ENCODE peak calls at places on chromosomes 12 and 14, in six cellular contexts. One of them, this sample, is unnamed.

GRCh38 chr14:38944691-38945090 is 158.3 kb downstream of the SEC23A start:
- DNase-seq in effector memory CD4-positive, alpha-beta T cell: no peak
- DNase-seq in stomach: no peak
- DNase-seq in ovary: no peak
- DNase-seq in naive thymus-derived CD4-positive, alpha-beta T cell: no peak
- DNase-seq in endodermal cell: no peak
- DNase-seq in this sample: no peak

GRCh38 chr12:10212623-10213131 is at the start of gene GABARAPL1:
- DNase-seq in effector memory CD4-positive, alpha-beta T cell: peak; percentile 71
- DNase-seq in stomach: peak; percentile 87
- DNase-seq in ovary: peak; percentile 94
- DNase-seq in naive thymus-derived CD4-positive, alpha-beta T cell: peak; percentile 80
- DNase-seq in endodermal cell: peak; percentile 95
- DNase-seq in this sample: peak; percentile 94

GRCh38 chr14:94542111-94542810 is 19.0 kb upstream of the SERPINA4 start:
- DNase-seq in effector memory CD4-positive, alpha-beta T cell: no peak
- DNase-seq in stomach: no peak
- DNase-seq in ovary: no peak
- DNase-seq in naive thymus-derived CD4-positive, alpha-beta T cell: no peak
- DNase-seq in endodermal cell: no peak
- DNase-seq in this sample: no peak

GRCh38 chr12:65879878-65880277 is 55.6 kb downstream of the HMGA2 start:
- DNase-seq in effector memory CD4-positive, alpha-beta T cell: no peak
- DNase-seq in stomach: no peak
- DNase-seq in ovary: no peak
- DNase-seq in naive thymus-derived CD4-positive, alpha-beta T cell: no peak
- DNase-seq in endodermal cell: no peak
- DNase-seq in this sample: no peak

GRCh38 chr14:24876996-24877395 is 173.0 kb downstream of the STXBP6 start:
- DNase-seq in effector memory CD4-positive, alpha-beta T cell: no peak
- DNase-seq in stomach: no peak
- DNase-seq in ovary: no peak
- DNase-seq in naive thymus-derived CD4-positive, alpha-beta T cell: no peak
- DNase-seq in endodermal cell: no peak
- DNase-seq in this sample: no peak

GRCh38 chr12:43812042-43812441 is 5.9 kb upstream of the TWF1 start:
- DNase-seq in effector memory CD4-positive, alpha-beta T cell: no peak
- DNase-seq in stomach: no peak
- DNase-seq in ovary: no peak
- DNase-seq in naive thymus-derived CD4-positive, alpha-beta T cell: no peak
- DNase-seq in endodermal cell: no peak
- DNase-seq in this sample: no peak

GRCh38 chr12:12327802-12328201 is 22.2 kb downstream of the MANSC1 start:
- DNase-seq in effector memory CD4-positive, alpha-beta T cell: no peak
- DNase-seq in stomach: no peak
- DNase-seq in ovary: no peak
- DNase-seq in naive thymus-derived CD4-positive, alpha-beta T cell: peak; percentile 64
- DNase-seq in endodermal cell: no peak
- DNase-seq in this sample: peak; percentile 66

GRCh38 chr12:31594681-31595080 is 3.7 kb upstream of the DENND5B start:
- DNase-seq in effector memory CD4-positive, alpha-beta T cell: no peak
- DNase-seq in stomach: no peak
- DNase-seq in ovary: no peak
- DNase-seq in naive thymus-derived CD4-positive, alpha-beta T cell: no peak
- DNase-seq in endodermal cell: no peak
- DNase-seq in this sample: no peak

GRCh38 chr12:57225680-57226190 is 3.8 kb upstream of the SHMT2 start:
- DNase-seq in effector memory CD4-positive, alpha-beta T cell: no peak
- DNase-seq in stomach: no peak
- DNase-seq in ovary: no peak
- DNase-seq in naive thymus-derived CD4-positive, alpha-beta T cell: no peak
- DNase-seq in endodermal cell: no peak
- DNase-seq in this sample: no peak

GRCh38 chr12:57229634-57230380 is at the start of gene SHMT2:
- DNase-seq in effector memory CD4-positive, alpha-beta T cell: peak; percentile 90
- DNase-seq in stomach: peak; percentile 96
- DNase-seq in ovary: peak; percentile 92
- DNase-seq in naive thymus-derived CD4-positive, alpha-beta T cell: peak; percentile 86
- DNase-seq in endodermal cell: peak; percentile 99
- DNase-seq in this sample: peak; percentile 98

GRCh38 chr12:57229041-57229633 is 374 bp upstream of the SHMT2 start:
- DNase-seq in effector memory CD4-positive, alpha-beta T cell: no peak
- DNase-seq in stomach: no peak
- DNase-seq in ovary: no peak
- DNase-seq in naive thymus-derived CD4-positive, alpha-beta T cell: no peak
- DNase-seq in endodermal cell: no peak
- DNase-seq in this sample: no peak

GRCh38 chr12:57226588-57227314 is 2.8 kb upstream of the SHMT2 start:
- DNase-seq in effector memory CD4-positive, alpha-beta T cell: no peak
- DNase-seq in stomach: no peak
- DNase-seq in ovary: no peak
- DNase-seq in naive thymus-derived CD4-positive, alpha-beta T cell: no peak
- DNase-seq in endodermal cell: peak; percentile 86
- DNase-seq in this sample: peak; percentile 91

DNA sequence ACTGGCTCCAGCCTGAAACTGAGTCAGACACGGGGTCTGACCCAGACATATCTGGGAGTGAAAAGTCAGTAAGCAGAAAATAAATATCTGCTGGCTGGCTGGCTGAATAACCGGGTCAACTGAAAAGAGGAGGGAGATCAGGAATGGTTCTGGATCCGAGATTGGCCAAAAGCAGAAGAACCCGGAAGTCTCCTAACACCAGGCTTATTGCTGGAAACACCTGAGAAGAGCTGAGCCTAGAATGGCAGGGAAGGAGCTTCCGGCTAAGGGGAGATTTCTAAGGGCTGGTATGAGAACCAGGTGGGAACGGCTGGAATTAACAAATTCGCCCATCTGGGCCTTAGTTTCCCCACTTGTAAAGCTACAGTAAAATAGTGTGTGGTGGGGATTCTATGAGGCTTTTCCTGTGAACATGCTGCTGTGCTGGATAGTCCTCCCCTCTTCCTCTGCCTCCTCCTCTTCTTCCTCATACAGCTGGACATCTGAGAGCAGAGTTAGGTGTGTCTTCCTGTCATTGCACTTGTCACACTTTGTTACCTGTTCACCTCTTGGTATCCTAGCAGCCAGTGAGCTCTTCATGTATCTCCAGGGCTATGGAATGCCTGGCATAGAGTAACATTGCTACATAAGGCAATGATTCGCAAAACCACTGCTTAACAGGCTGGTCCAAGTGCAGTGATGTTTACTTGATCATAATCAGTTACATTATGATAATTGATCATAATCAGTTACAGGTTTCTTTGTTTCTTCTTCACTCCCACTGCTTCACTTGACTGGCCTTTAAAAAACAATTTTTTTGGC is 2.0 kb upstream of the SHMT2 start:
- DNase-seq in effector memory CD4-positive, alpha-beta T cell: no peak
- DNase-seq in stomach: no peak
- DNase-seq in ovary: no peak
- DNase-seq in naive thymus-derived CD4-positive, alpha-beta T cell: no peak
- DNase-seq in endodermal cell: no peak
- DNase-seq in this sample: no peak
- H3K4me3 ChIP-seq in effector memory CD4-positive, alpha-beta T cell: no peak overlapping the region
- H3K4me3 ChIP-seq in stomach: no peak overlapping the region
- H3K4me3 ChIP-seq in ovary: no peak overlapping the region
- H3K4me3 ChIP-seq in naive thymus-derived CD4-positive, alpha-beta T cell: no peak overlapping the region
- H3K4me3 ChIP-seq in endodermal cell: peak overlapping the region; percentile 64
- H3K4me3 ChIP-seq in this sample: peak overlapping the region; percentile 48

DNA sequence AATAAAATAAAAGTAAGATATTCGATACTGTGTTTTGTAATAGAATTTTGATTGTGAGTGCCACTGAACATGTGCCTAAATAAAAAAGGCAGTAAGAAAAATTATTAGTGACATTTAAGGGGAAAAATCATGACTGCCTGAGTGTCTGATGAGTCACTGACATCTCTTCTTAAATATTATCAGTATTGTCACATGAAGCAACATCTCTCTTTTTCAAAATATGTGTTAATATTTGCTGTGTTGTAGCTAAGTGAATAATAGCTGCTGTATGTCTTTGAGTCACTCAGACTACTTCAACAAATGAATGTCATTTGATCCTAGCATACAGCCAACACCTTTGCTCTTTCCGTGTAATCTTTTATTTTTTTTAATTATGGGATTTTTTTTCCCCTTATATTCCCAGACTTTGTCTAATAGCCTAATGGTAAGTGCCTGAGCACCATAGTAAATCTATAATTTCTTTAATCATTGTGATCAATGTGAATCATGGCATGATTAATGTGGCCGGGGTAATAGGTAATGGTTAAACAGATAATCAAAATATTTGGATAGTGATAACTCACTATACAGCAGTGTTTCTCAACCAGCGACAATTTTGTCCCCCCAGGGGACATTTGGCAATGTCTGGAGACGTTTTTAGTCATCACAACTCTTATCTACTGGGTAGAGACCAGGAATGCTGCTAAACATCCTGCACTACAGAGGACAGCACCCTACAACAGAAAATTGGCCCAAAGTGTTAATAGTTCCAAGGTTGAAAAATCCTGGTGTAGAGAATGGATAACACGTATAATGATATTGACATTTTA is 11.7 kb upstream of the OTX2 start:
- DNase-seq in effector memory CD4-positive, alpha-beta T cell: no peak
- DNase-seq in stomach: no peak
- DNase-seq in ovary: no peak
- DNase-seq in naive thymus-derived CD4-positive, alpha-beta T cell: no peak
- DNase-seq in endodermal cell: no peak
- DNase-seq in this sample: no peak
- H3K27me3 ChIP-seq in effector memory CD4-positive, alpha-beta T cell: peaks cover 6% of the 10 kb centered on the region
- H3K27me3 ChIP-seq in stomach: peaks cover 65% of the 10 kb centered on the region
- H3K27me3 ChIP-seq in ovary: no peaks in the 10 kb centered on the region
- H3K27me3 ChIP-seq in naive thymus-derived CD4-positive, alpha-beta T cell: peaks cover 4% of the 10 kb centered on the region
- H3K27me3 ChIP-seq in endodermal cell: peaks cover 27% of the 10 kb centered on the region
- H3K27me3 ChIP-seq in this sample: peaks cover 37% of the 10 kb centered on the region

GRCh38 chr14:96205059-96205993 is 687 bp downstream of the BDKRB2 start:
- DNase-seq in effector memory CD4-positive, alpha-beta T cell: no peak
- DNase-seq in stomach: no peak
- DNase-seq in ovary: no peak
- DNase-seq in naive thymus-derived CD4-positive, alpha-beta T cell: no peak
- DNase-seq in endodermal cell: peak; percentile 69
- DNase-seq in this sample: peak; percentile 75

GRCh38 chr14:96206461-96206860 is 1.8 kb downstream of the BDKRB2 start:
- DNase-seq in effector memory CD4-positive, alpha-beta T cell: no peak
- DNase-seq in stomach: no peak
- DNase-seq in ovary: no peak
- DNase-seq in naive thymus-derived CD4-positive, alpha-beta T cell: no peak
- DNase-seq in endodermal cell: no peak
- DNase-seq in this sample: peak; percentile 43

GRCh38 chr14:96204151-96205058 is at the start of gene BDKRB2:
- DNase-seq in effector memory CD4-positive, alpha-beta T cell: no peak
- DNase-seq in stomach: peak; percentile 72
- DNase-seq in ovary: peak; percentile 57
- DNase-seq in naive thymus-derived CD4-positive, alpha-beta T cell: no peak
- DNase-seq in endodermal cell: peak; percentile 93
- DNase-seq in this sample: peak; percentile 94

GRCh38 chr14:96207686-96208085 is 3.0 kb downstream of the BDKRB2 start:
- DNase-seq in effector memory CD4-positive, alpha-beta T cell: no peak
- DNase-seq in stomach: no peak
- DNase-seq in ovary: no peak
- DNase-seq in naive thymus-derived CD4-positive, alpha-beta T cell: no peak
- DNase-seq in endodermal cell: no peak
- DNase-seq in this sample: no peak

GRCh38 chr14:96205994-96206392 is 1.4 kb downstream of the BDKRB2 start:
- DNase-seq in effector memory CD4-positive, alpha-beta T cell: no peak
- DNase-seq in stomach: no peak
- DNase-seq in ovary: no peak
- DNase-seq in naive thymus-derived CD4-positive, alpha-beta T cell: no peak
- DNase-seq in endodermal cell: no peak
- DNase-seq in this sample: peak; percentile 47
- H3K4me3 ChIP-seq in effector memory CD4-positive, alpha-beta T cell: no peak overlapping the region
- H3K4me3 ChIP-seq in stomach: peak overlapping the region; percentile 39
- H3K4me3 ChIP-seq in ovary: no peak overlapping the region
- H3K4me3 ChIP-seq in naive thymus-derived CD4-positive, alpha-beta T cell: no peak overlapping the region
- H3K4me3 ChIP-seq in endodermal cell: peak overlapping the region; percentile 82
- H3K4me3 ChIP-seq in this sample: no peak overlapping the region

GRCh38 chr14:36505892-36506731 is 13.9 kb downstream of the NKX2-1 start:
- DNase-seq in effector memory CD4-positive, alpha-beta T cell: no peak
- DNase-seq in stomach: no peak
- DNase-seq in ovary: no peak
- DNase-seq in naive thymus-derived CD4-positive, alpha-beta T cell: no peak
- DNase-seq in endodermal cell: peak; percentile 85
- DNase-seq in this sample: peak; percentile 80
- H3K27me3 ChIP-seq in effector memory CD4-positive, alpha-beta T cell: peaks cover 40% of the 10 kb centered on the region
- H3K27me3 ChIP-seq in stomach: peaks cover 100% of the 10 kb centered on the region
- H3K27me3 ChIP-seq in ovary: no peaks in the 10 kb centered on the region
- H3K27me3 ChIP-seq in naive thymus-derived CD4-positive, alpha-beta T cell: peaks cover 36% of the 10 kb centered on the region
- H3K27me3 ChIP-seq in endodermal cell: peaks cover 100% of the 10 kb centered on the region
- H3K27me3 ChIP-seq in this sample: peaks cover 99% of the 10 kb centered on the region

DNA sequence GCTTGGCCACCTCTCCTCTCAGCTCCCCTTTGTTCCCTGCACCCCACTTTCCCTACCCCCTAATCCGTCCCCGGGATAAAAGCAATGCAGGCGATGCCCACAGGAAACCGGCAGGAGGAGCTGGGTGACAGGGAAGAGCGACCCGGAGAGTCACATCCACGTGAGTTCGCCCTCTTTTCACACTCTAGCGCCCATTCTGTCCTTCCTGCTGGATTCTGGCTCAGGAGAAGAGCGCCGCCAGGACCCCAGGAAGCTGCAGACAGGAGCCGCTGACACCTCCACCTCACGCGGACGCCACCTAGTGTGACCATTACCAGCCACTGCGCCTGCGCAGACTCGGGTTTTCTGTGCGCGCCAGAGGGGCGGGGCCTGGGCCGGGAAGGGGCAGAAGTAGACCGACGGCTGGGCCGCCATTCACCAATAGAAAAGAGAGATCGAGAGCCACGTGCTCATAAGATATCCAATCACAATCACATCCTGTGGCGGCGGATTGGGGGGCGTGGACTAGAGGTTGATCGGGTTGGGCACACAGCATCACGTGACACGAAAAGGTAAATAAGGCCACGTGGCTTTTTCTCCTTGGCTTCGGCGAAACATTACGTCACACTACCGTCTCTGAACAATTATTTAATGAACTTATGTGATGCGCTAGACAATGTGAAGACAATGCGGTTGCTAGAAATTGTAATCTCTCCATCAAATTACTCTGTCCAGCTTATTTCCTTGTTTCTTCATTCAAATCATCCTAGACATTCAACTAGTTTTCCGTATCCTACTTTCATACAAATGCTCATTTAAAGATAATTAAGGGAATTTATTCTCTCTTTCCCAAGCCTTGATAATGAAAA is 10.1 kb downstream of the PLA2G1B start:
- DNase-seq in effector memory CD4-positive, alpha-beta T cell: peak; percentile 100
- DNase-seq in stomach: peak; percentile 99
- DNase-seq in ovary: peak; percentile 100
- DNase-seq in naive thymus-derived CD4-positive, alpha-beta T cell: peak; percentile 100
- DNase-seq in endodermal cell: peak; percentile 100
- DNase-seq in this sample: peak; percentile 99
- H3K4me3 ChIP-seq in effector memory CD4-positive, alpha-beta T cell: peak overlapping the region; percentile 65
- H3K4me3 ChIP-seq in stomach: peak overlapping the region; percentile 51
- H3K4me3 ChIP-seq in ovary: peak overlapping the region; percentile 53
- H3K4me3 ChIP-seq in naive thymus-derived CD4-positive, alpha-beta T cell: peak overlapping the region; percentile 81
- H3K4me3 ChIP-seq in endodermal cell: peak overlapping the region; percentile 81
- H3K4me3 ChIP-seq in this sample: peak overlapping the region; percentile 46

GRCh38 chr12:51547606-51548005 is 43.4 kb upstream of the SCN8A start:
- DNase-seq in effector memory CD4-positive, alpha-beta T cell: no peak
- DNase-seq in stomach: no peak
- DNase-seq in ovary: no peak
- DNase-seq in naive thymus-derived CD4-positive, alpha-beta T cell: no peak
- DNase-seq in endodermal cell: no peak
- DNase-seq in this sample: no peak
- H3K27me3 ChIP-seq in effector memory CD4-positive, alpha-beta T cell: no peaks in the 10 kb centered on the region
- H3K27me3 ChIP-seq in stomach: peaks cover 9% of the 10 kb centered on the region
- H3K27me3 ChIP-seq in ovary: no peaks in the 10 kb centered on the region
- H3K27me3 ChIP-seq in naive thymus-derived CD4-positive, alpha-beta T cell: no peaks in the 10 kb centered on the region
- H3K27me3 ChIP-seq in endodermal cell: no peaks in the 10 kb centered on the region
- H3K27me3 ChIP-seq in this sample: no peaks in the 10 kb centered on the region